ENCODE peak calls at places on chromosome 9, in six cellular contexts. One of them, this sample, is unnamed.

GRCh38 chr9:297104-297794 is 82.6 kb downstream of the DOCK8 start:
- DNase-seq in hepatocyte: peak
- DNase-seq in IMR-90: no peak
- DNase-seq in tibial artery: peak
- DNase-seq in body of pancreas: peak
- DNase-seq in mammary epithelial cell: peak
- DNase-seq in this sample: peak

GRCh38 chr9:19409406-19410194 is 791 bp downstream of the ACER2 start:
- DNase-seq in hepatocyte: peak
- DNase-seq in IMR-90: no peak
- DNase-seq in tibial artery: peak
- DNase-seq in body of pancreas: peak
- DNase-seq in mammary epithelial cell: peak
- DNase-seq in this sample: peak

GRCh38 chr9:98011122-98011521 is 28.0 kb downstream of the ANP32B start:
- DNase-seq in hepatocyte: no peak
- DNase-seq in IMR-90: no peak
- DNase-seq in tibial artery: no peak
- DNase-seq in body of pancreas: no peak
- DNase-seq in mammary epithelial cell: no peak
- DNase-seq in this sample: no peak

GRCh38 chr9:77710276-77710675 is 62.2 kb upstream of the GNA14 start:
- DNase-seq in hepatocyte: no peak
- DNase-seq in IMR-90: no peak
- DNase-seq in tibial artery: no peak
- DNase-seq in body of pancreas: no peak
- DNase-seq in mammary epithelial cell: peak
- DNase-seq in this sample: no peak

GRCh38 chr9:112890106-112891081 is at the start of gene SLC46A2:
- DNase-seq in hepatocyte: peak
- DNase-seq in IMR-90: no peak
- DNase-seq in tibial artery: no peak
- DNase-seq in body of pancreas: peak
- DNase-seq in mammary epithelial cell: peak
- DNase-seq in this sample: no peak

GRCh38 chr9:133590231-133590855 is 18.8 kb downstream of the FAM163B start:
- DNase-seq in hepatocyte: no peak
- DNase-seq in IMR-90: no peak
- DNase-seq in tibial artery: no peak
- DNase-seq in body of pancreas: no peak
- DNase-seq in mammary epithelial cell: no peak
- DNase-seq in this sample: no peak

GRCh38 chr9:71544464-71544863 is 223.8 kb downstream of the CEMIP2 start:
- DNase-seq in hepatocyte: no peak
- DNase-seq in IMR-90: no peak
- DNase-seq in tibial artery: no peak
- DNase-seq in body of pancreas: no peak
- DNase-seq in mammary epithelial cell: no peak
- DNase-seq in this sample: no peak

GRCh38 chr9:87792831-87793288 is 66.9 kb downstream of the CTSL start:
- DNase-seq in hepatocyte: peak
- DNase-seq in IMR-90: peak
- DNase-seq in tibial artery: peak
- DNase-seq in body of pancreas: peak
- DNase-seq in mammary epithelial cell: peak
- DNase-seq in this sample: peak

GRCh38 chr9:133787749-133788015 is 49.5 kb upstream of the SARDH start:
- DNase-seq in hepatocyte: peak
- DNase-seq in IMR-90: no peak
- DNase-seq in tibial artery: no peak
- DNase-seq in body of pancreas: no peak
- DNase-seq in mammary epithelial cell: peak
- DNase-seq in this sample: peak

GRCh38 chr9:88738708-88739107 is 203.7 kb downstream of the NXNL2 start:
- DNase-seq in hepatocyte: no peak
- DNase-seq in IMR-90: peak
- DNase-seq in tibial artery: no peak
- DNase-seq in body of pancreas: no peak
- DNase-seq in mammary epithelial cell: no peak
- DNase-seq in this sample: no peak

GRCh38 chr9:131405858-131406566 is 12.1 kb downstream of the PRRC2B start:
- DNase-seq in hepatocyte: no peak
- DNase-seq in IMR-90: no peak
- DNase-seq in tibial artery: no peak
- DNase-seq in body of pancreas: no peak
- DNase-seq in mammary epithelial cell: peak
- DNase-seq in this sample: no peak

GRCh38 chr9:21994526-21994995 is at the start of gene CDKN2B-AS1:
- DNase-seq in hepatocyte: peak
- DNase-seq in IMR-90: peak
- DNase-seq in tibial artery: no peak
- DNase-seq in body of pancreas: no peak
- DNase-seq in mammary epithelial cell: peak
- DNase-seq in this sample: peak

GRCh38 chr9:5500441-5501235 is 9.7 kb upstream of the PDCD1LG2 start:
- DNase-seq in hepatocyte: no peak
- DNase-seq in IMR-90: peak
- DNase-seq in tibial artery: no peak
- DNase-seq in body of pancreas: no peak
- DNase-seq in mammary epithelial cell: peak
- DNase-seq in this sample: no peak

GRCh38 chr9:89359636-89360315 is 41.5 kb downstream of the SECISBP2 start:
- DNase-seq in hepatocyte: no peak
- DNase-seq in IMR-90: peak
- DNase-seq in tibial artery: peak
- DNase-seq in body of pancreas: no peak
- DNase-seq in mammary epithelial cell: no peak
- DNase-seq in this sample: no peak

GRCh38 chr9:34588671-34589370 is 703 bp downstream of the CNTFR start:
- DNase-seq in hepatocyte: no peak
- DNase-seq in IMR-90: no peak
- DNase-seq in tibial artery: no peak
- DNase-seq in body of pancreas: no peak
- DNase-seq in mammary epithelial cell: no peak
- DNase-seq in this sample: no peak

GRCh38 chr9:33737811-33738606 is 57.4 kb upstream of the PRSS3 start:
- DNase-seq in hepatocyte: peak
- DNase-seq in IMR-90: peak
- DNase-seq in tibial artery: no peak
- DNase-seq in body of pancreas: peak
- DNase-seq in mammary epithelial cell: peak
- DNase-seq in this sample: peak

GRCh38 chr9:132319421-132320110 is 35.2 kb downstream of the SETX start:
- DNase-seq in hepatocyte: no peak
- DNase-seq in IMR-90: no peak
- DNase-seq in tibial artery: no peak
- DNase-seq in body of pancreas: no peak
- DNase-seq in mammary epithelial cell: no peak
- DNase-seq in this sample: no peak

GRCh38 chr9:81351166-81351565 is 338.2 kb downstream of the TLE1 start:
- DNase-seq in hepatocyte: no peak
- DNase-seq in IMR-90: no peak
- DNase-seq in tibial artery: no peak
- DNase-seq in body of pancreas: no peak
- DNase-seq in mammary epithelial cell: no peak
- DNase-seq in this sample: no peak

GRCh38 chr9:96441798-96442445 is 8.0 kb upstream of the HABP4 start:
- DNase-seq in hepatocyte: peak
- DNase-seq in IMR-90: peak
- DNase-seq in tibial artery: no peak
- DNase-seq in body of pancreas: no peak
- DNase-seq in mammary epithelial cell: peak
- DNase-seq in this sample: no peak

GRCh38 chr9:96663506-96664120 is 8.5 kb upstream of the PRXL2C start:
- DNase-seq in hepatocyte: peak
- DNase-seq in IMR-90: peak
- DNase-seq in tibial artery: no peak
- DNase-seq in body of pancreas: no peak
- DNase-seq in mammary epithelial cell: no peak
- DNase-seq in this sample: no peak

GRCh38 chr9:134057311-134057665 is 10.5 kb downstream of the BRD3 start:
- DNase-seq in hepatocyte: no peak
- DNase-seq in IMR-90: no peak
- DNase-seq in tibial artery: peak
- DNase-seq in body of pancreas: no peak
- DNase-seq in mammary epithelial cell: no peak
- DNase-seq in this sample: no peak

GRCh38 chr9:33287087-33287490 is 3.2 kb upstream of the NFX1 start:
- DNase-seq in hepatocyte: peak
- DNase-seq in IMR-90: peak
- DNase-seq in tibial artery: no peak
- DNase-seq in body of pancreas: peak
- DNase-seq in mammary epithelial cell: peak
- DNase-seq in this sample: peak

GRCh38 chr9:118121361-118121760 is 417.2 kb downstream of the TLR4 start:
- DNase-seq in hepatocyte: no peak
- DNase-seq in IMR-90: no peak
- DNase-seq in tibial artery: no peak
- DNase-seq in body of pancreas: no peak
- DNase-seq in mammary epithelial cell: peak
- DNase-seq in this sample: no peak

GRCh38 chr9:132324425-132324824 is 30.4 kb downstream of the SETX start:
- DNase-seq in hepatocyte: no peak
- DNase-seq in IMR-90: no peak
- DNase-seq in tibial artery: no peak
- DNase-seq in body of pancreas: no peak
- DNase-seq in mammary epithelial cell: no peak
- DNase-seq in this sample: no peak

GRCh38 chr9:94443039-94443722 is 111.7 kb upstream of the PCAT7 start:
- DNase-seq in hepatocyte: no peak
- DNase-seq in IMR-90: no peak
- DNase-seq in tibial artery: no peak
- DNase-seq in body of pancreas: no peak
- DNase-seq in mammary epithelial cell: peak
- DNase-seq in this sample: peak

GRCh38 chr9:104984994-104985393 is 57.0 kb upstream of the ABCA1 start:
- DNase-seq in hepatocyte: no peak
- DNase-seq in IMR-90: no peak
- DNase-seq in tibial artery: no peak
- DNase-seq in body of pancreas: no peak
- DNase-seq in mammary epithelial cell: no peak
- DNase-seq in this sample: no peak

GRCh38 chr9:137689745-137690529 is 71.1 kb downstream of the EHMT1 start:
- DNase-seq in hepatocyte: peak
- DNase-seq in IMR-90: peak
- DNase-seq in tibial artery: no peak
- DNase-seq in body of pancreas: no peak
- DNase-seq in mammary epithelial cell: no peak
- DNase-seq in this sample: no peak

GRCh38 chr9:77839459-77840140 is 191.5 kb upstream of the GNA14 start:
- DNase-seq in hepatocyte: peak
- DNase-seq in IMR-90: peak
- DNase-seq in tibial artery: no peak
- DNase-seq in body of pancreas: no peak
- DNase-seq in mammary epithelial cell: peak
- DNase-seq in this sample: no peak

GRCh38 chr9:134066923-134067851 is 639 bp downstream of the BRD3 start:
- DNase-seq in hepatocyte: peak
- DNase-seq in IMR-90: peak
- DNase-seq in tibial artery: peak
- DNase-seq in body of pancreas: no peak
- DNase-seq in mammary epithelial cell: peak
- DNase-seq in this sample: peak

GRCh38 chr9:121972501-121972981 is 120.6 kb downstream of the TTLL11 start:
- DNase-seq in hepatocyte: no peak
- DNase-seq in IMR-90: peak
- DNase-seq in tibial artery: no peak
- DNase-seq in body of pancreas: peak
- DNase-seq in mammary epithelial cell: peak
- DNase-seq in this sample: peak
- H3K27ac ChIP-seq in hepatocyte: no peak
- H3K27ac ChIP-seq in IMR-90: no peak
- H3K27ac ChIP-seq in tibial artery: no peak
- H3K27ac ChIP-seq in body of pancreas: peak
- H3K27ac ChIP-seq in mammary epithelial cell: peak
- H3K27ac ChIP-seq in this sample: peak

GRCh38 chr9:135615666-135616620 is 23.4 kb downstream of the GLT6D1 start:
- DNase-seq in hepatocyte: no peak
- DNase-seq in IMR-90: no peak
- DNase-seq in tibial artery: no peak
- DNase-seq in body of pancreas: no peak
- DNase-seq in mammary epithelial cell: no peak
- DNase-seq in this sample: no peak
- TF ChIP-seq CTCF in hepatocyte: no peak
- TF ChIP-seq CTCF in IMR-90: no peak
- TF ChIP-seq CTCF in tibial artery: no peak
- TF ChIP-seq CTCF in body of pancreas: no peak
- TF ChIP-seq CTCF in mammary epithelial cell: no peak
- TF ChIP-seq CTCF in this sample: no peak

DNA sequence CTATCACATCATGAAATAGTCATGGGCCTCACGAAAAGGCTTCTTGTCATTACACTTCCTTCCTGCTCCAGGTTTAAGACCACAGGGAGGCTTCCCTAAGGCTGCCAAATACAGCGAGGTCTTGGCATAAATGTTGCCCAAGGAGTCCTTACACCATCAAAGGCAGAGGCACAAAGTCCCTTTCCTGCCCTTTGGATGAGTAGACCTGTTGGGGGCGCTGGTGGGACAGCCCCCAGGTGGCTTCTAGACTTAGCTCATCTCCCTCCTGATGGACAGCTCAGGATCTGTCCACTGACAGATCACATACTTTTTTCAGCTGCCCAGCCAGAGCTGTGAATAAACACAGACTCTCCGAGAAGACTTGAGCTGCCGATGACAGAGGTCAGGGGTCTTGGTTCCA is 15.5 kb upstream of the MEGF9 start:
- DNase-seq in hepatocyte: no peak
- DNase-seq in IMR-90: no peak
- DNase-seq in tibial artery: no peak
- DNase-seq in body of pancreas: no peak
- DNase-seq in mammary epithelial cell: no peak
- DNase-seq in this sample: no peak
- H3K27ac ChIP-seq in hepatocyte: peak
- H3K27ac ChIP-seq in IMR-90: no peak
- H3K27ac ChIP-seq in tibial artery: peak
- H3K27ac ChIP-seq in body of pancreas: no peak
- H3K27ac ChIP-seq in mammary epithelial cell: no peak
- H3K27ac ChIP-seq in this sample: peak

DNA sequence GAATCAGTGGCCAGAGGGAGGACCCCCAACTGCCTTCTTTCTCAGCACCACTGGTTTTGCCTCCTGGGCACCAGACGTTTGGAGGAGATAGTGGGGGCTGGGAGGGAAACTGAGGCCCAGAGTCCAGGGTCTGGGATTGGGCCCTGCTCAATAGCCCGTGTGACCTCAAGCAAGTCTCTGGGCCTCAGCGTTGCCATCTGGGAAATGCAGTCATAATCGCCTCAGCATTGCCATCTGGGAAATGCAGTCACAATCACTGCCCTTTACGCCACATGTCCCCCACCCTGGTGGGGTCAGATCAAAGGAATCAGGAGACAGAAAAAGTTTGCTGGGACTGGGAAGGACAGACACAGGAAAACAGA is 1.6 kb downstream of the SH2D3C start:
- DNase-seq in hepatocyte: no peak
- DNase-seq in IMR-90: no peak
- DNase-seq in tibial artery: no peak
- DNase-seq in body of pancreas: no peak
- DNase-seq in mammary epithelial cell: no peak
- DNase-seq in this sample: no peak
- TF ChIP-seq CTCF in hepatocyte: no peak
- TF ChIP-seq CTCF in IMR-90: no peak
- TF ChIP-seq CTCF in tibial artery: no peak
- TF ChIP-seq CTCF in body of pancreas: no peak
- TF ChIP-seq CTCF in mammary epithelial cell: no peak
- TF ChIP-seq CTCF in this sample: no peak

GRCh38 chr9:91896513-91897121 is 53.4 kb downstream of the ROR2 start:
- DNase-seq in hepatocyte: peak
- DNase-seq in IMR-90: peak
- DNase-seq in tibial artery: no peak
- DNase-seq in body of pancreas: peak
- DNase-seq in mammary epithelial cell: peak
- DNase-seq in this sample: no peak
- H3K27ac ChIP-seq in hepatocyte: peak
- H3K27ac ChIP-seq in IMR-90: peak
- H3K27ac ChIP-seq in tibial artery: no peak
- H3K27ac ChIP-seq in body of pancreas: peak
- H3K27ac ChIP-seq in mammary epithelial cell: no peak
- H3K27ac ChIP-seq in this sample: peak